ENCODE peak calls at places on chromosome 1, in six cellular contexts. M is stomach, Z is transverse colon, E is endothelial cell of umbilical vein, I is esophagus muscularis mucosa, O is spleen. T is an unnamed sample.

GRCh38 chr1:19021845-19022244 is 65.4 kb upstream of the IFFO2 start:
- DNase-seq in M (no peak), Z (no peak), E (no peak), I (no peak), O (no peak), T (no peak)

GRCh38 chr1:25360596-25361581 is 22.8 kb downstream of the TMEM50A start:
- DNase-seq in M (no peak), Z (no peak), E (peak; percentile 66), I (no peak), O (no peak), T (no peak)

GRCh38 chr1:32454726-32455125 is 10.1 kb upstream of the ZBTB8B start:
- DNase-seq in M (no peak), Z (no peak), E (peak; percentile 85), I (no peak), O (no peak), T (peak; percentile 15)

GRCh38 chr1:234270581-234271242 is 102.5 kb upstream of the COA6 start:
- DNase-seq in M (no peak), Z (no peak), E (peak; percentile 1), I (no peak), O (no peak), T (no peak)

GRCh38 chr1:166839600-166840308 is 479 bp downstream of the POGK start:
- DNase-seq in M (peak; percentile 57), Z (peak; percentile 77), E (peak; percentile 36), I (no peak), O (peak; percentile 92), T (peak; percentile 42)

GRCh38 chr1:217379338-217379737 is 251.6 kb downstream of the GPATCH2 start:
- DNase-seq in M (no peak), Z (no peak), E (no peak), I (no peak), O (no peak), T (no peak)

GRCh38 chr1:245094954-245095353 is 59.8 kb upstream of the KIF26B start:
- DNase-seq in M (no peak), Z (no peak), E (no peak), I (no peak), O (no peak), T (no peak)

GRCh38 chr1:245067257-245067656 is 87.5 kb upstream of the KIF26B start:
- DNase-seq in M (no peak), Z (no peak), E (no peak), I (no peak), O (no peak), T (no peak)

GRCh38 chr1:233293556-233294446 is 1.7 kb downstream of the PCNX2 start:
- DNase-seq in M (no peak), Z (no peak), E (no peak), I (no peak), O (no peak), T (no peak)

GRCh38 chr1:10832703-10833102 is 36.3 kb upstream of the CASZ1 start:
- DNase-seq in M (no peak), Z (no peak), E (no peak), I (no peak), O (no peak), T (no peak)

GRCh38 chr1:235821361-235821981 is 45.2 kb downstream of the LYST start:
- DNase-seq in M (no peak), Z (no peak), E (no peak), I (no peak), O (no peak), T (no peak)

GRCh38 chr1:172764378-172764777 is 105.5 kb downstream of the FASLG start:
- DNase-seq in M (peak; percentile 27), Z (no peak), E (peak; percentile 67), I (no peak), O (peak; percentile 91), T (no peak)

GRCh38 chr1:239856924-239857323 is 234.8 kb upstream of the FMN2 start:
- DNase-seq in M (no peak), Z (no peak), E (no peak), I (no peak), O (no peak), T (no peak)

GRCh38 chr1:223129229-223129851 is 13.7 kb downstream of the TLR5 start:
- DNase-seq in M (peak; percentile 72), Z (peak; percentile 77), E (peak; percentile 58), I (no peak), O (peak; percentile 95), T (peak; percentile 33)

GRCh38 chr1:112704908-112705627 is 1.9 kb downstream of the RHOC start:
- DNase-seq in M (peak; percentile 75), Z (peak; percentile 86), E (peak; percentile 97), I (peak; percentile 97), O (peak; percentile 89), T (peak; percentile 95)

GRCh38 chr1:117093091-117093534 is 28.4 kb downstream of the TRIM45 start:
- DNase-seq in M (peak; percentile 31), Z (peak; percentile 41), E (peak; percentile 96), I (no peak), O (no peak), T (no peak)

DNA sequence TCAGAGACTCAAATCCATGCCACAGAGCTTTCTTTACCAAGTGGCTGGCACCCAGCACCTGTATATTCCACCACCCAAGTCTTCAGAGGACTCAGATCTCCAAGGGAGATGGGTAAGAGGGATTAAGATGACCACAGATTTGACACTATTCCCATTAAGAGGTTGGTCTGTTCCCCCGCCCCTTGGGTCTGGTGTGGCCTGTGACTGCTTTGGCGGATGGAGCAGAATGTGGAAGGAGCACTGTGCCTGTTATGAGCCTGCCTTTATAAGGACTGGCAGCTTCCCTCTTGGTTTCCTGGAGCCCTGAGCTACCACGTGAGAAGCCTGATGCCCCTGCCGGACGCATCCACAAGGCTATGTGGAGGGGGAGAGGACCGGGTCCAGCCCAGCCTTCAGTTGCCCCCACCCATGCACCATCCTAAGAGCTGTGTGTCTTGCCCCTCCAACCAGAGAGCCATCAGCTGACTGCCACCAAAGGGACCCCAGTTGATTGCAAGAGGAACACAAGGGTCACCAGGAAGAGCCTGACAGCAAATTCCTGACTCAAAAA is 81.6 kb downstream of the GLIS1 start:
- DNase-seq in M (no peak), Z (no peak), E (no peak), I (no peak), O (peak; percentile 22), T (no peak)
- TF ChIP-seq POLR2AphosphoS5 in M (no peak), Z (no peak), E (no peak), I (no peak), O (no peak), T (peak; percentile 16)

GRCh38 chr1:39204441-39205081 is at the start of gene MACF1:
- DNase-seq in M (peak; percentile 26), Z (peak; percentile 55), E (peak; percentile 93), I (peak; percentile 95), O (no peak), T (peak; percentile 24)
- TF ChIP-seq POLR2A in M (no peak), Z (peak; percentile 35), E (no peak), I (no peak), O (no peak), T (no peak)

DNA sequence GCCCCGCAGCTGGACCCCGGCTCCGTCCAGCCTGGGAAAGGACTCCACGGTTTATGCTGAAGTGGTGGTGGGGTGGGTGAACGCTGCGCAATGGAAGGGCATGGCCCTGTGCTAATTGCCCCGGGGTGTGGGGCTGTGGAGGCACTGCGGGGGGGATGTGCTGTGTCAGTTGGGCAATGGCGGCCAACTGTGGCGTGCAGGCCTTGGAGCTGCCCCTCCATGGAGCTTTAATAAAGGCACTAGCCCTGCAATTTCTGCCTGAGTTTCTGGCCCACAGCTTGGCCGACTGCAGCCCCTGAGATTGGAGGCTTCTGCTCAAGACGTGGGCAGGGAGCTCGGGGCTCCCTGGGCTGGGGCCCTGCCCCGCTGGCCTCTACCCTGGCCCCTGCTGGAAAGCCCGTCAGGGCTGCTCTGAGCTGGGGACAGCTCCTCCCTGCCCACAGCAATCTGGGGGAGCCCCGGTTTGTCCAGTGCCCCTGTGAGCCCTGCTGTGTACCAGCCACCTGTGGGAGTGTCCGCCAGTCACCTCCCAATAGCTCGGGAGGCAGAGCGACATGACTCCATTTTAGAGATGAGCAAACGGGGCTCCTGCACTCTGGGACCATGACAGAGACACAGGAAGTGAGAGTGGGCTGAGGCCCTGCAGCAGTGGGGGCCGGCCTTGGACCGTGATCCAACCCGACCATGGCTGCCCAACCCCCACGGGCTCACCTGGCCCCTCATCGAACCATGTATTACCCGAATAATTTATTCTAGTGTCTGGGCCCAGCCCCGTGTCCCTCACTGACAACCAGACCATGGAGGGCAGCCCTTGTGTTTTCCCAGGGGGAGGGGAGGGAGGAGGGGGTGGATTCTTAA is 8.7 kb upstream of the TNFRSF14 start:
- DNase-seq in M (no peak), Z (peak; percentile 51), E (no peak), I (no peak), O (peak; percentile 92), T (no peak)
- H3K4me3 ChIP-seq in M (peak overlapping the region; percentile 56), Z (peak overlapping the region; percentile 46), E (peak overlapping the region; percentile 67), I (peak overlapping the region; percentile 60), O (peak overlapping the region; percentile 83), T (peak overlapping the region; percentile 17)

GRCh38 chr1:64962447-64962846 is 3.9 kb downstream of the JAK1 start:
- DNase-seq in M (no peak), Z (peak; percentile 20), E (no peak), I (no peak), O (peak; percentile 72), T (no peak)
- TF ChIP-seq POLR2AphosphoS5 in M (no peak), Z (no peak), E (no peak), I (no peak), O (peak; percentile 45), T (no peak)

T was measured in prostate gland.